ENCODE peak calls at places on chromosome 4, in ten cellular contexts. One of them, this sample, is unnamed.

GRCh38 chr4:6568689-6569332 is 6.2 kb upstream of the MAN2B2 start:
- DNase-seq in HL-60: no peak
- DNase-seq in upper lobe of left lung: no peak
- DNase-seq in breast epithelium: no peak
- DNase-seq in Panc1: no peak
- DNase-seq in transverse colon: no peak
- DNase-seq in K562: no peak
- DNase-seq in GM12891: no peak
- DNase-seq in HCT116: peak
- DNase-seq in GM23338: no peak
- DNase-seq in this sample: no peak

GRCh38 chr4:102405706-102406510 is 60.6 kb upstream of the SLC39A8 start:
- DNase-seq in HL-60: no peak
- DNase-seq in upper lobe of left lung: no peak
- DNase-seq in breast epithelium: no peak
- DNase-seq in Panc1: no peak
- DNase-seq in transverse colon: no peak
- DNase-seq in K562: no peak
- DNase-seq in GM12891: no peak
- DNase-seq in HCT116: no peak
- DNase-seq in GM23338: no peak
- DNase-seq in this sample: no peak

GRCh38 chr4:953574-953915 is 19.8 kb downstream of the DGKQ start:
- DNase-seq in HL-60: no peak
- DNase-seq in upper lobe of left lung: peak
- DNase-seq in breast epithelium: peak
- DNase-seq in Panc1: no peak
- DNase-seq in transverse colon: no peak
- DNase-seq in K562: no peak
- DNase-seq in GM12891: no peak
- DNase-seq in HCT116: no peak
- DNase-seq in GM23338: no peak
- DNase-seq in this sample: no peak

GRCh38 chr4:174933083-174933482 is 14.9 kb downstream of the ADAM29 start:
- DNase-seq in HL-60: no peak
- DNase-seq in upper lobe of left lung: no peak
- DNase-seq in breast epithelium: no peak
- DNase-seq in Panc1: no peak
- DNase-seq in transverse colon: no peak
- DNase-seq in K562: no peak
- DNase-seq in GM12891: no peak
- DNase-seq in HCT116: no peak
- DNase-seq in GM23338: no peak
- DNase-seq in this sample: no peak

GRCh38 chr4:27910227-27910626 is 1049.6 kb downstream of the STIM2 start:
- DNase-seq in HL-60: no peak
- DNase-seq in upper lobe of left lung: no peak
- DNase-seq in breast epithelium: no peak
- DNase-seq in Panc1: no peak
- DNase-seq in transverse colon: no peak
- DNase-seq in K562: no peak
- DNase-seq in GM12891: no peak
- DNase-seq in HCT116: no peak
- DNase-seq in GM23338: no peak
- DNase-seq in this sample: no peak

GRCh38 chr4:31139767-31140166 is 419.6 kb downstream of the PCDH7 start:
- DNase-seq in HL-60: no peak
- DNase-seq in upper lobe of left lung: no peak
- DNase-seq in breast epithelium: no peak
- DNase-seq in Panc1: no peak
- DNase-seq in transverse colon: no peak
- DNase-seq in K562: no peak
- DNase-seq in GM12891: no peak
- DNase-seq in HCT116: no peak
- DNase-seq in GM23338: no peak
- DNase-seq in this sample: no peak

GRCh38 chr4:109266891-109267290 is 35.6 kb downstream of the COL25A1 start:
- DNase-seq in HL-60: no peak
- DNase-seq in upper lobe of left lung: no peak
- DNase-seq in breast epithelium: no peak
- DNase-seq in Panc1: no peak
- DNase-seq in transverse colon: no peak
- DNase-seq in K562: no peak
- DNase-seq in GM12891: no peak
- DNase-seq in HCT116: no peak
- DNase-seq in GM23338: no peak
- DNase-seq in this sample: no peak

GRCh38 chr4:134936014-134936413 is 734.4 kb upstream of the PABPC4L start:
- DNase-seq in HL-60: no peak
- DNase-seq in upper lobe of left lung: no peak
- DNase-seq in breast epithelium: no peak
- DNase-seq in Panc1: no peak
- DNase-seq in transverse colon: no peak
- DNase-seq in K562: no peak
- DNase-seq in GM12891: no peak
- DNase-seq in HCT116: no peak
- DNase-seq in GM23338: peak
- DNase-seq in this sample: no peak

GRCh38 chr4:51925307-51925706 is 82.4 kb downstream of the DCUN1D4 start:
- DNase-seq in HL-60: no peak
- DNase-seq in upper lobe of left lung: no peak
- DNase-seq in breast epithelium: no peak
- DNase-seq in Panc1: no peak
- DNase-seq in transverse colon: no peak
- DNase-seq in K562: no peak
- DNase-seq in GM12891: no peak
- DNase-seq in HCT116: no peak
- DNase-seq in GM23338: no peak
- DNase-seq in this sample: no peak

GRCh38 chr4:176259330-176260090 is 9.5 kb downstream of the ASB5 start:
- DNase-seq in HL-60: no peak
- DNase-seq in upper lobe of left lung: no peak
- DNase-seq in breast epithelium: no peak
- DNase-seq in Panc1: no peak
- DNase-seq in transverse colon: no peak
- DNase-seq in K562: no peak
- DNase-seq in GM12891: no peak
- DNase-seq in HCT116: no peak
- DNase-seq in GM23338: no peak
- DNase-seq in this sample: no peak

GRCh38 chr4:174324246-174324645 is 40.5 kb downstream of the CEP44 start:
- DNase-seq in HL-60: no peak
- DNase-seq in upper lobe of left lung: no peak
- DNase-seq in breast epithelium: no peak
- DNase-seq in Panc1: no peak
- DNase-seq in transverse colon: no peak
- DNase-seq in K562: no peak
- DNase-seq in GM12891: no peak
- DNase-seq in HCT116: no peak
- DNase-seq in GM23338: no peak
- DNase-seq in this sample: no peak

GRCh38 chr4:3868841-3869572 is 102.8 kb downstream of the ADRA2C start:
- DNase-seq in HL-60: no peak
- DNase-seq in upper lobe of left lung: peak
- DNase-seq in breast epithelium: no peak
- DNase-seq in Panc1: no peak
- DNase-seq in transverse colon: no peak
- DNase-seq in K562: no peak
- DNase-seq in GM12891: no peak
- DNase-seq in HCT116: no peak
- DNase-seq in GM23338: no peak
- DNase-seq in this sample: no peak

GRCh38 chr4:16120720-16121119 is 36.9 kb upstream of the PROM1 start:
- DNase-seq in HL-60: no peak
- DNase-seq in upper lobe of left lung: no peak
- DNase-seq in breast epithelium: no peak
- DNase-seq in Panc1: no peak
- DNase-seq in transverse colon: no peak
- DNase-seq in K562: no peak
- DNase-seq in GM12891: no peak
- DNase-seq in HCT116: no peak
- DNase-seq in GM23338: peak
- DNase-seq in this sample: no peak

GRCh38 chr4:16843831-16844508 is 54.5 kb downstream of the LDB2 start:
- DNase-seq in HL-60: no peak
- DNase-seq in upper lobe of left lung: no peak
- DNase-seq in breast epithelium: no peak
- DNase-seq in Panc1: no peak
- DNase-seq in transverse colon: no peak
- DNase-seq in K562: no peak
- DNase-seq in GM12891: no peak
- DNase-seq in HCT116: no peak
- DNase-seq in GM23338: no peak
- DNase-seq in this sample: no peak

GRCh38 chr4:188127157-188127874 is 11.9 kb upstream of the TRIML1 start:
- DNase-seq in HL-60: no peak
- DNase-seq in upper lobe of left lung: no peak
- DNase-seq in breast epithelium: no peak
- DNase-seq in Panc1: peak
- DNase-seq in transverse colon: no peak
- DNase-seq in K562: no peak
- DNase-seq in GM12891: no peak
- DNase-seq in HCT116: peak
- DNase-seq in GM23338: no peak
- DNase-seq in this sample: no peak

GRCh38 chr4:20254517-20255250 is 3.0 kb downstream of the SLIT2 start:
- DNase-seq in HL-60: no peak
- DNase-seq in upper lobe of left lung: no peak
- DNase-seq in breast epithelium: peak
- DNase-seq in Panc1: no peak
- DNase-seq in transverse colon: no peak
- DNase-seq in K562: no peak
- DNase-seq in GM12891: peak
- DNase-seq in HCT116: no peak
- DNase-seq in GM23338: peak
- DNase-seq in this sample: no peak

GRCh38 chr4:148441986-148442829 is at the start of gene NR3C2:
- DNase-seq in HL-60: peak
- DNase-seq in upper lobe of left lung: peak
- DNase-seq in breast epithelium: peak
- DNase-seq in Panc1: peak
- DNase-seq in transverse colon: peak
- DNase-seq in K562: peak
- DNase-seq in GM12891: peak
- DNase-seq in HCT116: peak
- DNase-seq in GM23338: peak
- DNase-seq in this sample: peak
- TF ChIP-seq POLR2AphosphoS5 in HL-60: peak
- TF ChIP-seq POLR2AphosphoS5 in upper lobe of left lung: peak
- TF ChIP-seq POLR2AphosphoS5 in breast epithelium: peak
- TF ChIP-seq POLR2AphosphoS5 in Panc1: no peak
- TF ChIP-seq POLR2AphosphoS5 in transverse colon: peak
- TF ChIP-seq POLR2AphosphoS5 in K562: peak
- TF ChIP-seq POLR2AphosphoS5 in GM12891: peak
- TF ChIP-seq POLR2AphosphoS5 in HCT116: peak
- TF ChIP-seq POLR2AphosphoS5 in GM23338: peak
- TF ChIP-seq POLR2AphosphoS5 in this sample: peak

DNA sequence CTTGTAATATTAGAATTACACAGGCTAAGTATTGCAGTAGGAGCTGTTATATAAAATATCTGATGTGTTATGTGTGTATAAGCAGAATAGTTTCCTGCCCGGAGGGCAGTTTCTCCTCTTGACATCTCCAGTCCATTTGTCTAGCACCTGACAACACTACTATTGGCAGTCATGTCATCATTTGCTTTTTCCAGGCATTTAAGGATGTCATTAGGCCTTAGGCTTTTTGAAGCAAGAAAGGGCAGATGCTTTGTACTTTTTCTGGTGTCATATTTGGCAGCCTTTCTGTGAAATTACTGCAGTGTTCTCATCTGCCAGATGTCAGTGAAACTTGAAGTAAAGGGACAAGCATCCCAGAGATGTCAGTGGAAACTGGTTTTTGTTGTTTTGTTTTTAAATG is 2017.6 kb upstream of the IGFBP7 start:
- DNase-seq in HL-60: no peak
- DNase-seq in upper lobe of left lung: no peak
- DNase-seq in breast epithelium: no peak
- DNase-seq in Panc1: no peak
- DNase-seq in transverse colon: no peak
- DNase-seq in K562: no peak
- DNase-seq in GM12891: no peak
- DNase-seq in HCT116: no peak
- DNase-seq in GM23338: no peak
- DNase-seq in this sample: no peak
- TF ChIP-seq POLR2AphosphoS5 in HL-60: no peak
- TF ChIP-seq POLR2AphosphoS5 in upper lobe of left lung: no peak
- TF ChIP-seq POLR2AphosphoS5 in breast epithelium: no peak
- TF ChIP-seq POLR2AphosphoS5 in Panc1: no peak
- TF ChIP-seq POLR2AphosphoS5 in transverse colon: no peak
- TF ChIP-seq POLR2AphosphoS5 in K562: no peak
- TF ChIP-seq POLR2AphosphoS5 in GM12891: no peak
- TF ChIP-seq POLR2AphosphoS5 in HCT116: no peak
- TF ChIP-seq POLR2AphosphoS5 in GM23338: no peak
- TF ChIP-seq POLR2AphosphoS5 in this sample: no peak

GRCh38 chr4:56511098-56511497 is 5.5 kb downstream of the ARL9 start:
- DNase-seq in HL-60: no peak
- DNase-seq in upper lobe of left lung: no peak
- DNase-seq in breast epithelium: no peak
- DNase-seq in Panc1: no peak
- DNase-seq in transverse colon: peak
- DNase-seq in K562: no peak
- DNase-seq in GM12891: no peak
- DNase-seq in HCT116: no peak
- DNase-seq in GM23338: no peak
- DNase-seq in this sample: no peak
- TF ChIP-seq POLR2AphosphoS5 in HL-60: no peak
- TF ChIP-seq POLR2AphosphoS5 in upper lobe of left lung: no peak
- TF ChIP-seq POLR2AphosphoS5 in breast epithelium: no peak
- TF ChIP-seq POLR2AphosphoS5 in Panc1: no peak
- TF ChIP-seq POLR2AphosphoS5 in transverse colon: no peak
- TF ChIP-seq POLR2AphosphoS5 in K562: no peak
- TF ChIP-seq POLR2AphosphoS5 in GM12891: no peak
- TF ChIP-seq POLR2AphosphoS5 in HCT116: no peak
- TF ChIP-seq POLR2AphosphoS5 in GM23338: no peak
- TF ChIP-seq POLR2AphosphoS5 in this sample: no peak

DNA sequence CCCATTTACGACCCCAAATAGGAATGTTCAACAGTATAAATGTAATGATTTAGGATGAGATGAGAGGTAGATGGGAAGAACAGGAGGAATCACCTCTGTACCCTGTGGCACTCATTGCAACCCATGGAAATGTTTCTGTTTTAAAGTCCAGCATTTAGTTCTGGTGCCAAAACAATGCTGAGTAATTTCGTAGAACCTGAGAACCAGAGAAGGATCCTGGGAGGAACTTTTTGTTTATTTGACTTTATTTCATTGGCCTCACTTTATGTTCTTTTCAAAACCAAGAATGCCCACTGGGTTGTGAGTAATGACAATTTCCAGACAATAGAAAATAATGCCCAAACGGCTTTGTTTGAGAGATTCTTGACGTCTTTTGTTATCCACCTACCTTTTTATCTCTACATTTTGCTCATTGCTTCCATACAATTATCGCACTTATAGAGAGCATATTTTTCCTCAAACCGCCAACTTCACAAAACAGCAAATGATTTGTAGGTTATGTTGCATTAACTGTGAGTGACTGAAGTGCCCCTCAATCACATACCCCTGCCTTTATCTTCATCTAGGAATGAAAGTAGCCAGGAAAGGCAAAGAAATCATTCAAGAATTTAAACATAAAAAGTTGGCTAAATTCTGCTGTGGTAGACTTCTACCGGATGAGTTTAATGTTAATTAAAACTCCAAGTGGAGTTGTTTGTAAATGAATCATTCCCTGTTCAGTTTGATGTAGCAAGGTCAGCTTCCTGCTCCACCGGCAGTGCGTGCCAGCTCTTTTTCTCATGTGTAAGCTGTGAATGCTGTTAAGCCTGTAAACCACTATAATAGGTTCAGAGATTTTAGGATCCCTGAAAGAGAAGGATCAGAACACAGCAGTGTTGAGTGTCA is 111.5 kb downstream of the SHROOM3 start:
- DNase-seq in HL-60: no peak
- DNase-seq in upper lobe of left lung: peak
- DNase-seq in breast epithelium: no peak
- DNase-seq in Panc1: no peak
- DNase-seq in transverse colon: peak
- DNase-seq in K562: no peak
- DNase-seq in GM12891: no peak
- DNase-seq in HCT116: no peak
- DNase-seq in GM23338: no peak
- DNase-seq in this sample: no peak
- TF ChIP-seq POLR2AphosphoS5 in HL-60: no peak
- TF ChIP-seq POLR2AphosphoS5 in upper lobe of left lung: no peak
- TF ChIP-seq POLR2AphosphoS5 in breast epithelium: no peak
- TF ChIP-seq POLR2AphosphoS5 in Panc1: no peak
- TF ChIP-seq POLR2AphosphoS5 in transverse colon: no peak
- TF ChIP-seq POLR2AphosphoS5 in K562: no peak
- TF ChIP-seq POLR2AphosphoS5 in GM12891: no peak
- TF ChIP-seq POLR2AphosphoS5 in HCT116: no peak
- TF ChIP-seq POLR2AphosphoS5 in GM23338: no peak
- TF ChIP-seq POLR2AphosphoS5 in this sample: peak

This sample was measured in esophagus muscularis mucosa.